ENCODE peak calls at places on chromosomes 5 and 9, in six cellular contexts. One of them, this sample, is unnamed.

GRCh38 chr9:93465853-93466252 is 12.5 kb upstream of the FAM120AOS start:
- DNase-seq in A549: no peak
- DNase-seq in body of pancreas: peak; percentile 63
- DNase-seq in uterus: no peak
- DNase-seq in spleen: no peak
- DNase-seq in HepG2: no peak
- DNase-seq in this sample: peak; percentile 72

GRCh38 chr5:91016954-91017690 is 366.0 kb downstream of the ARRDC3 start:
- DNase-seq in HepG2: no peak
- DNase-seq in body of pancreas: no peak
- DNase-seq in spleen: no peak
- DNase-seq in A549: no peak
- DNase-seq in uterus: no peak
- DNase-seq in this sample: no peak

GRCh38 chr5:149732500-149733128 is 2.5 kb downstream of the PPARGC1B start:
- DNase-seq in A549: no peak
- DNase-seq in body of pancreas: peak; percentile 21
- DNase-seq in HepG2: peak; percentile 32
- DNase-seq in uterus: peak; percentile 50
- DNase-seq in spleen: no peak
- DNase-seq in this sample: no peak

GRCh38 chr5:158380661-158381060 is 521.7 kb upstream of the CLINT1 start:
- DNase-seq in body of pancreas: no peak
- DNase-seq in A549: no peak
- DNase-seq in uterus: no peak
- DNase-seq in HepG2: no peak
- DNase-seq in spleen: no peak
- DNase-seq in this sample: no peak

GRCh38 chr5:129622531-129622930 is 125.4 kb upstream of the MINAR2 start:
- DNase-seq in HepG2: no peak
- DNase-seq in A549: no peak
- DNase-seq in spleen: no peak
- DNase-seq in body of pancreas: no peak
- DNase-seq in uterus: no peak
- DNase-seq in this sample: no peak

GRCh38 chr5:175219256-175219835 is 224.6 kb downstream of the DRD1 start:
- DNase-seq in body of pancreas: no peak
- DNase-seq in uterus: no peak
- DNase-seq in HepG2: no peak
- DNase-seq in spleen: no peak
- DNase-seq in A549: no peak
- DNase-seq in this sample: no peak

GRCh38 chr5:31413030-31413812 is 118.7 kb downstream of the DROSHA start:
- DNase-seq in HepG2: no peak
- DNase-seq in A549: no peak
- DNase-seq in body of pancreas: no peak
- DNase-seq in spleen: no peak
- DNase-seq in uterus: no peak
- DNase-seq in this sample: peak; percentile 36

GRCh38 chr9:3719286-3719685 is 193.5 kb upstream of the RFX3 start:
- DNase-seq in HepG2: no peak
- DNase-seq in A549: no peak
- DNase-seq in spleen: no peak
- DNase-seq in body of pancreas: no peak
- DNase-seq in uterus: no peak
- DNase-seq in this sample: no peak

GRCh38 chr5:96775689-96776088 is 32.1 kb downstream of the ERAP1 start:
- DNase-seq in body of pancreas: no peak
- DNase-seq in spleen: no peak
- DNase-seq in uterus: no peak
- DNase-seq in HepG2: no peak
- DNase-seq in A549: no peak
- DNase-seq in this sample: no peak

GRCh38 chr5:66553368-66553912 is 42.8 kb upstream of the MAST4 start:
- DNase-seq in spleen: no peak
- DNase-seq in A549: no peak
- DNase-seq in HepG2: no peak
- DNase-seq in uterus: no peak
- DNase-seq in body of pancreas: no peak
- DNase-seq in this sample: no peak

GRCh38 chr5:1255081-1255561 is 29.9 kb downstream of the SLC6A18 start:
- DNase-seq in uterus: no peak
- DNase-seq in body of pancreas: no peak
- DNase-seq in A549: no peak
- DNase-seq in spleen: no peak
- DNase-seq in HepG2: no peak
- DNase-seq in this sample: no peak

GRCh38 chr5:14447958-14448881 is 133.4 kb upstream of the OTULINL start:
- DNase-seq in body of pancreas: no peak
- DNase-seq in HepG2: no peak
- DNase-seq in spleen: no peak
- DNase-seq in uterus: no peak
- DNase-seq in A549: no peak
- DNase-seq in this sample: peak; percentile 30

GRCh38 chr9:133532937-133533668 is 1.4 kb upstream of the ADAMTSL2 start:
- DNase-seq in uterus: peak; percentile 65
- DNase-seq in spleen: peak; percentile 85
- DNase-seq in HepG2: peak; percentile 75
- DNase-seq in body of pancreas: peak; percentile 70
- DNase-seq in A549: peak; percentile 41
- DNase-seq in this sample: peak; percentile 80

GRCh38 chr5:175872287-175873089 is 1.1 kb downstream of the CPLX2 start:
- DNase-seq in HepG2: peak; percentile 50
- DNase-seq in spleen: peak; percentile 81
- DNase-seq in uterus: no peak
- DNase-seq in A549: peak; percentile 82
- DNase-seq in body of pancreas: peak; percentile 19
- DNase-seq in this sample: no peak

GRCh38 chr5:141094481-141095262 is at the start of gene PCDHB2:
- DNase-seq in body of pancreas: peak; percentile 28
- DNase-seq in HepG2: peak; percentile 79
- DNase-seq in A549: peak; percentile 35
- DNase-seq in uterus: no peak
- DNase-seq in spleen: no peak
- DNase-seq in this sample: peak; percentile 9

GRCh38 chr5:61289241-61289640 is 42.8 kb upstream of the ZSWIM6 start:
- DNase-seq in A549: no peak
- DNase-seq in spleen: no peak
- DNase-seq in uterus: no peak
- DNase-seq in body of pancreas: no peak
- DNase-seq in HepG2: no peak
- DNase-seq in this sample: no peak

GRCh38 chr5:71658916-71659661 is 60.0 kb upstream of the CARTPT start:
- DNase-seq in uterus: no peak
- DNase-seq in body of pancreas: no peak
- DNase-seq in spleen: no peak
- DNase-seq in HepG2: peak; percentile 31
- DNase-seq in A549: no peak
- DNase-seq in this sample: no peak

GRCh38 chr5:173885481-173886010 is 2.6 kb upstream of the CPEB4 start:
- DNase-seq in spleen: no peak
- DNase-seq in uterus: no peak
- DNase-seq in body of pancreas: peak; percentile 34
- DNase-seq in A549: no peak
- DNase-seq in HepG2: no peak
- DNase-seq in this sample: peak; percentile 38

GRCh38 chr9:108860354-108860753 is 1.7 kb upstream of the ACTL7A start:
- DNase-seq in body of pancreas: no peak
- DNase-seq in HepG2: no peak
- DNase-seq in A549: no peak
- DNase-seq in uterus: no peak
- DNase-seq in spleen: no peak
- DNase-seq in this sample: no peak

GRCh38 chr5:167050568-167051214 is 1240.8 kb upstream of the WWC1 start:
- DNase-seq in body of pancreas: peak; percentile 18
- DNase-seq in A549: no peak
- DNase-seq in HepG2: no peak
- DNase-seq in spleen: no peak
- DNase-seq in uterus: no peak
- DNase-seq in this sample: no peak

GRCh38 chr5:124849774-124850173 is 103.3 kb upstream of the ZNF608 start:
- DNase-seq in A549: no peak
- DNase-seq in HepG2: no peak
- DNase-seq in uterus: no peak
- DNase-seq in spleen: no peak
- DNase-seq in body of pancreas: no peak
- DNase-seq in this sample: no peak

GRCh38 chr5:176611435-176611834 is 1.5 kb upstream of the GPRIN1 start:
- DNase-seq in uterus: peak; percentile 55
- DNase-seq in HepG2: peak; percentile 49
- DNase-seq in spleen: no peak
- DNase-seq in body of pancreas: peak; percentile 82
- DNase-seq in A549: no peak
- DNase-seq in this sample: peak; percentile 90

GRCh38 chr9:72464819-72465218 is 56.6 kb upstream of the TMC1 start:
- DNase-seq in A549: no peak
- DNase-seq in body of pancreas: no peak
- DNase-seq in spleen: no peak
- DNase-seq in uterus: no peak
- DNase-seq in HepG2: no peak
- DNase-seq in this sample: no peak

GRCh38 chr9:83964973-83965349 is 15.1 kb downstream of the HNRNPK start:
- DNase-seq in uterus: no peak
- DNase-seq in body of pancreas: no peak
- DNase-seq in HepG2: no peak
- DNase-seq in spleen: no peak
- DNase-seq in A549: no peak
- DNase-seq in this sample: no peak
- TF ChIP-seq POLR2A in uterus: no peak
- TF ChIP-seq POLR2A in body of pancreas: no peak
- TF ChIP-seq POLR2A in HepG2: no peak
- TF ChIP-seq POLR2A in spleen: no peak
- TF ChIP-seq POLR2A in A549: no peak
- TF ChIP-seq POLR2A in this sample: no peak

DNA sequence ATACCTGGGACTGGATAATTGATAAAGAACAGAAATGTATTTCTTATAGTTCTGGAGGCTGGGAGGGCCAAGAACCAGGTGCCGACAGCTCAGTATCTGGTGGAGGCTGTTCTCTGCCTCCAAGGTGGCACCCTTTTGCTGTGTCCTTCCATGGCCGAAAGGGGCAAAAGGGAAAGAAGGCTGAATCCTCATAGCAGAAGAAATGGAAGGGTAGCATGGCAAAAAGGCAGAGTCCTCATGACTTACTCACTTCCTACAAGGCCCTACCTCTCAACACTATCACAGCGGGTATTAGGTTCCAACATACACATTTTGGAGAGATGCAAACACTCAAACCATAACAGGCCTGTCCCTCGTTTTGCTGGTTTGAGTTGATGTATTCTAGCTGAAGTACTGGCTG is 25.1 kb upstream of the MED10 start:
- DNase-seq in spleen: no peak
- DNase-seq in body of pancreas: no peak
- DNase-seq in HepG2: no peak
- DNase-seq in A549: no peak
- DNase-seq in uterus: no peak
- DNase-seq in this sample: no peak
- H3K27ac ChIP-seq in spleen: no peak overlapping the region
- H3K27ac ChIP-seq in body of pancreas: no peak overlapping the region
- H3K27ac ChIP-seq in HepG2: no peak overlapping the region
- H3K27ac ChIP-seq in A549: no peak overlapping the region
- H3K27ac ChIP-seq in uterus: no peak overlapping the region
- H3K27ac ChIP-seq in this sample: no peak overlapping the region

DNA sequence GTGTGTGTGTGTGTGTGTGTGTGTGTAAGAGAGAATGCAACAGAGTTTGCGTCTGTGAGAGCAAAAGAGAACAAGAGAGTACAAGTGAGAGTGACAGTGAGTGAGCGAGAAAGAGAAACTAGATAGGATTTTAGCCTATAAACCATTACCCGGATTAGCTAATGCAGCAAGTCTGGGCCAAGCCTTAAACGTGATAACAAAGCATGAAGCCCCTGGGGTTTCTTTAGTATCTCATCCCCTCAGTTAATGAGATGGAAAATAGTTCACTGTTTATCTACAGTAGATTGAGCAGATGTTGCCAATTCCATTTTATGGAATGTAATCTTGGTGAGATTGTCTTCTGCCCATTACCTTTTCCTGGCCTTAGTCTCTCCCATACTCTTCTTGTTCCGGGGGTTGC is 114.5 kb downstream of the MAT2B start:
- DNase-seq in spleen: no peak
- DNase-seq in body of pancreas: no peak
- DNase-seq in HepG2: no peak
- DNase-seq in uterus: no peak
- DNase-seq in A549: no peak
- DNase-seq in this sample: no peak
- TF ChIP-seq POLR2A in spleen: no peak
- TF ChIP-seq POLR2A in body of pancreas: no peak
- TF ChIP-seq POLR2A in HepG2: no peak
- TF ChIP-seq POLR2A in uterus: no peak
- TF ChIP-seq POLR2A in A549: no peak
- TF ChIP-seq POLR2A in this sample: no peak

GRCh38 chr5:142946547-142947426 is 176.6 kb downstream of the ARHGAP26 start:
- DNase-seq in body of pancreas: peak; percentile 88
- DNase-seq in uterus: no peak
- DNase-seq in HepG2: no peak
- DNase-seq in A549: no peak
- DNase-seq in spleen: no peak
- DNase-seq in this sample: no peak

GRCh38 chr5:142942901-142943300 is 172.7 kb downstream of the ARHGAP26 start:
- DNase-seq in uterus: no peak
- DNase-seq in HepG2: no peak
- DNase-seq in A549: no peak
- DNase-seq in body of pancreas: peak; percentile 52
- DNase-seq in spleen: no peak
- DNase-seq in this sample: no peak

GRCh38 chr5:142945321-142945720 is 175.1 kb downstream of the ARHGAP26 start:
- DNase-seq in HepG2: no peak
- DNase-seq in uterus: no peak
- DNase-seq in A549: no peak
- DNase-seq in body of pancreas: no peak
- DNase-seq in spleen: no peak
- DNase-seq in this sample: no peak

GRCh38 chr5:142945845-142946244 is 175.7 kb downstream of the ARHGAP26 start:
- DNase-seq in uterus: no peak
- DNase-seq in body of pancreas: no peak
- DNase-seq in A549: no peak
- DNase-seq in spleen: no peak
- DNase-seq in HepG2: no peak
- DNase-seq in this sample: no peak

GRCh38 chr5:142944140-142944539 is 174.0 kb downstream of the ARHGAP26 start:
- DNase-seq in A549: no peak
- DNase-seq in spleen: no peak
- DNase-seq in HepG2: no peak
- DNase-seq in uterus: no peak
- DNase-seq in body of pancreas: no peak
- DNase-seq in this sample: no peak
- H3K27ac ChIP-seq in A549: no peak overlapping the region
- H3K27ac ChIP-seq in spleen: no peak overlapping the region
- H3K27ac ChIP-seq in HepG2: no peak overlapping the region
- H3K27ac ChIP-seq in uterus: no peak overlapping the region
- H3K27ac ChIP-seq in body of pancreas: no peak overlapping the region
- H3K27ac ChIP-seq in this sample: no peak overlapping the region